ENCODE peak calls at places on chromosomes 4 and X, in six cellular contexts. S, F, V, W, B and J are unnamed samples.

GRCh38 chr4:67437974-67438713 is 107.2 kb downstream of the CENPC start:
- DNase-seq in F (peak), V (no peak), W (no peak), S (no peak), B (no peak), J (no peak)

GRCh38 chrX:16783452-16783851 is 2.8 kb upstream of the TXLNG start:
- DNase-seq in B (no peak), V (no peak), F (no peak), W (no peak), S (no peak), J (no peak)

GRCh38 chr4:161650812-161651211 is 513.0 kb downstream of the FSTL5 start:
- DNase-seq in W (no peak), S (no peak), B (no peak), V (no peak), F (no peak), J (no peak)

GRCh38 chr4:105894570-105895323 is 524 bp upstream of the NPNT start:
- DNase-seq in S (no peak), F (no peak), B (no peak), W (no peak), V (no peak), J (no peak)

GRCh38 chr4:7342581-7343352 is 92.0 kb downstream of the PSAPL1 start:
- DNase-seq in W (no peak), S (no peak), V (no peak), B (no peak), F (no peak), J (no peak)

GRCh38 chr4:23937173-23937572 is 47.3 kb upstream of the PPARGC1A start:
- DNase-seq in V (no peak), W (no peak), S (no peak), B (no peak), F (peak), J (no peak)

GRCh38 chrX:120023259-120023658 is 54.2 kb downstream of the RHOXF2B start:
- DNase-seq in W (no peak), F (no peak), V (no peak), B (no peak), S (no peak), J (no peak)

GRCh38 chr4:177308842-177309524 is 691 bp upstream of the NEIL3 start:
- DNase-seq in S (no peak), V (no peak), B (no peak), F (no peak), W (no peak), J (no peak)

GRCh38 chrX:93637591-93637990 is 35.8 kb downstream of the NAP1L3 start:
- DNase-seq in F (no peak), W (no peak), V (no peak), S (no peak), B (no peak), J (no peak)

GRCh38 chr4:165384608-165385007 is 5.8 kb downstream of the CPE start:
- DNase-seq in F (peak), B (no peak), S (no peak), W (no peak), V (no peak), J (no peak)

GRCh38 chr4:24070117-24070516 is 180.3 kb upstream of the PPARGC1A start:
- DNase-seq in B (peak), S (no peak), F (peak), V (no peak), W (no peak), J (no peak)

GRCh38 chrX:123336666-123337065 is 152.6 kb downstream of the GRIA3 start:
- DNase-seq in W (no peak), F (no peak), V (no peak), S (no peak), B (no peak), J (no peak)

GRCh38 chr4:1568855-1569460 is 115.2 kb downstream of the FAM53A start:
- DNase-seq in F (no peak), B (no peak), S (peak), V (no peak), W (peak), J (peak)

GRCh38 chr4:82372502-82372873 is 1.3 kb downstream of the HNRNPD start:
- DNase-seq in S (no peak), B (peak), W (no peak), F (peak), V (peak), J (peak)

GRCh38 chr4:42641696-42642095 is 15.2 kb downstream of the ATP8A1 start:
- DNase-seq in W (no peak), B (no peak), F (no peak), S (no peak), V (no peak), J (no peak)

GRCh38 chr4:185290018-185290607 is 80.7 kb downstream of the SNX25 start:
- DNase-seq in S (no peak), B (no peak), F (no peak), V (no peak), W (no peak), J (no peak)

GRCh38 chr4:181498148-181498547 is 745.1 kb upstream of the TENM3 start:
- DNase-seq in B (no peak), S (no peak), W (no peak), F (no peak), V (no peak), J (no peak)

GRCh38 chr4:48891028-48891619 is 15.4 kb downstream of the OCIAD2 start:
- DNase-seq in S (no peak), V (no peak), B (no peak), F (no peak), W (no peak), J (no peak)

GRCh38 chr4:15131551-15131950 is 129.3 kb downstream of the CPEB2 start:
- DNase-seq in W (no peak), S (no peak), B (peak), V (no peak), F (no peak), J (no peak)

GRCh38 chrX:30224541-30224940 is 5.9 kb upstream of the MAGEB3 start:
- DNase-seq in B (no peak), S (no peak), F (no peak), W (no peak), V (no peak), J (no peak)

GRCh38 chrX:64885850-64886249 is 90.4 kb downstream of the ZC4H2 start:
- DNase-seq in S (no peak), F (no peak), W (no peak), B (peak), V (peak), J (no peak)

GRCh38 chr4:185379326-185380295 is 16.1 kb downstream of the LRP2BP start:
- DNase-seq in F (no peak), B (no peak), S (no peak), V (no peak), W (no peak), J (no peak)

GRCh38 chrX:150084474-150085229 is 146.4 kb upstream of the EOLA2 start:
- DNase-seq in B (peak), S (no peak), F (peak), V (no peak), W (no peak), J (no peak)

GRCh38 chr4:41934813-41935651 is at the start of gene TMEM33:
- DNase-seq in V (peak), F (peak), W (peak), S (peak), B (peak), J (peak)

GRCh38 chrX:94216738-94217137 is 542.7 kb downstream of the FAM133A start:
- DNase-seq in W (no peak), S (no peak), B (no peak), V (no peak), F (no peak), J (no peak)

GRCh38 chr4:8269535-8270417 is at the start of gene HTRA3:
- DNase-seq in S (peak), V (no peak), W (peak), F (peak), B (no peak), J (peak)

GRCh38 chr4:6855692-6856297 is 53.8 kb upstream of the TBC1D14 start:
- DNase-seq in W (no peak), V (peak), S (no peak), B (peak), F (peak), J (peak)

GRCh38 chr4:99845708-99846469 is 29.3 kb downstream of the DAPP1 start:
- DNase-seq in S (no peak), V (no peak), F (no peak), B (no peak), W (no peak), J (no peak)

GRCh38 chr4:104421576-104421975 is 73.1 kb downstream of the CXXC4 start:
- DNase-seq in W (no peak), V (no peak), B (peak), F (no peak), S (no peak), J (no peak)

GRCh38 chrX:48475774-48476577 is at the start of gene FTSJ1:
- DNase-seq in V (peak), W (peak), B (peak), F (peak), S (peak), J (peak)

GRCh38 chrX:30521440-30522182 is 56.0 kb downstream of the TASL start:
- DNase-seq in B (no peak), S (no peak), F (peak), W (no peak), V (no peak), J (no peak)

GRCh38 chrX:57821703-57822375 is 88.4 kb downstream of the ZXDA start:
- DNase-seq in W (no peak), F (peak), V (peak), B (peak), S (no peak), J (no peak)

GRCh38 chr4:183594823-183595222 is 64.2 kb downstream of the RWDD4 start:
- DNase-seq in S (no peak), V (no peak), W (no peak), F (no peak), B (no peak), J (no peak)

GRCh38 chr4:137749466-137749865 is 217.2 kb upstream of the PCDH18 start:
- DNase-seq in F (peak), S (no peak), B (no peak), W (no peak), V (no peak), J (no peak)

GRCh38 chr4:40247350-40247749 is 50.5 kb downstream of the RHOH start:
- DNase-seq in B (no peak), W (no peak), F (no peak), S (no peak), V (no peak), J (no peak)

GRCh38 chr4:10643600-10644425 is 40.8 kb downstream of the CLNK start:
- DNase-seq in F (peak), S (no peak), V (no peak), W (no peak), B (no peak), J (no peak)

GRCh38 chr4:53281438-53281837 is 84.4 kb downstream of the SCFD2 start:
- DNase-seq in S (no peak), V (no peak), B (no peak), F (peak), W (no peak), J (no peak)

GRCh38 chr4:121096629-121097028 is 24.3 kb upstream of the NDNF start:
- DNase-seq in W (no peak), B (peak), V (no peak), F (peak), S (no peak), J (no peak)

GRCh38 chrX:20016618-20016945 is 25.7 kb upstream of the BCLAF3 start:
- DNase-seq in B (no peak), S (no peak), V (no peak), F (no peak), W (no peak), J (no peak)

GRCh38 chr4:83535945-83536648 is at the start of gene GPAT3:
- DNase-seq in W (peak), S (peak), B (peak), F (peak), V (peak), J (peak)
- TF ChIP-seq POLR2A in W (peak), S (no peak), B (no peak), F (no peak), V (peak), J (no peak)

GRCh38 chr4:110041742-110042141 is 129.1 kb downstream of the EGF start:
- DNase-seq in B (no peak), V (no peak), W (no peak), S (no peak), F (no peak), J (no peak)
- TF ChIP-seq POLR2A in B (no peak), V (no peak), W (no peak), S (no peak), F (no peak), J (no peak)

GRCh38 chr4:22485751-22486150 is 30.1 kb downstream of the ADGRA3 start:
- DNase-seq in V (no peak), F (peak), S (no peak), W (no peak), B (no peak), J (no peak)
- TF ChIP-seq POLR2A in V (no peak), F (no peak), S (no peak), W (no peak), B (no peak), J (no peak)

GRCh38 chr4:168830777-168831512 is 179.1 kb downstream of the CBR4 start:
- DNase-seq in W (no peak), F (no peak), B (no peak), V (no peak), S (no peak), J (no peak)

GRCh38 chr4:168835880-168836454 is 174.1 kb downstream of the CBR4 start:
- DNase-seq in F (no peak), B (no peak), S (no peak), W (no peak), V (no peak), J (no peak)

GRCh38 chr4:168831585-168831918 is 178.5 kb downstream of the CBR4 start:
- DNase-seq in W (no peak), B (no peak), V (no peak), S (no peak), F (no peak), J (no peak)

GRCh38 chr4:168832746-168833575 is 177.1 kb downstream of the CBR4 start:
- DNase-seq in V (no peak), B (no peak), W (peak), S (peak), F (no peak), J (peak)

GRCh38 chr4:168831919-168832745 is 177.9 kb downstream of the CBR4 start:
- DNase-seq in F (peak), V (peak), B (peak), W (peak), S (peak), J (peak)
- TF ChIP-seq POLR2A in F (peak), V (no peak), B (peak), W (peak), S (no peak), J (peak)

GRCh38 chrX:154547245-154548027 is at the start of gene IKBKG:
- DNase-seq in V (peak), W (peak), B (peak), S (peak), F (peak), J (peak)
- TF ChIP-seq POLR2A in V (peak), W (peak), B (peak), S (no peak), F (peak), J (no peak)

GRCh38 chr4:123315617-123316016 is 81.0 kb upstream of the SPRY1 start:
- DNase-seq in B (no peak), S (no peak), W (no peak), V (no peak), F (no peak), J (no peak)
- TF ChIP-seq POLR2A in B (no peak), S (no peak), W (no peak), V (no peak), F (no peak), J (no peak)

GRCh38 chr4:139299536-139299935 is 1.8 kb upstream of the NAA15 start:
- DNase-seq in F (peak), W (no peak), V (no peak), B (no peak), S (no peak), J (no peak)

GRCh38 chr4:139301821-139302611 is at the start of gene NDUFC1:
- DNase-seq in V (peak), F (peak), W (peak), B (peak), S (peak), J (peak)

GRCh38 chr4:139300431-139301142 is 718 bp upstream of the NAA15 start:
- DNase-seq in S (no peak), W (no peak), F (peak), B (peak), V (peak), J (no peak)

GRCh38 chr4:139304920-139305319 is 2.6 kb upstream of the NDUFC1 start:
- DNase-seq in B (no peak), V (no peak), W (no peak), F (no peak), S (no peak), J (no peak)

DNA sequence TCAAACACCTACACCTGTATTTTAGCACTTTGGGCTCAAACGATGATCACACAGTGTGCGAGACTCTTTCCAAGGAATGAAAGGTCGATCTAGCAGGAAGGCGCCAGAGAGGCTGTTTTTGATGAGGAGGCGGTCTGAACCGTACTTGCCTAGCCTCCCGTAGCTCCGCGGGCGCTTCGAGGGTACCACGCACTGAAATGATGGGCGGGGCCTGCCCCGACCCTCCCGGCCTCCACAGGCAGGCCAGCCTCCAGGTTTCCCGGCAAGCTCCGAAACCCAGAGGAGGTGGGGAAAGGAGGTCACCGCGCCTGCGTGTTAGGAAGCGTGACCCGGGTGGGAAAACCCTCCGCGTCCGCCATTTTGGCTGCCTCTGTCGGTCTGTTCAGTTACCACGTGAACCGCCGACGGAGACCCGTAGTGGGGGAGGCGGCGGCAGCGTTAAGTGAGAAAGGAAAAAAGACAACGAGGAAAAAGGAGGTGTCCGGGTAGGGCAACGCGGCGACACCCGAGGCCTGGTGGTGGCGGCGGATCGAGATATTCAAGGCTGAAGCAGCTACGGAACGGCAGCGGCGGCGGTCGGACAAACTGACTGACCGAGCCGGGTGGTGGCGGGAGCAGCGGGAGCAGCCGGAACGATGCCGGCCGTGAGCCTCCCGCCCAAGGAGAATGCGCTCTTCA is at the start of gene NAA15:
- DNase-seq in S (peak), V (peak), W (peak), B (peak), F (peak), J (peak)
- TF ChIP-seq POLR2A in S (no peak), V (peak), W (peak), B (peak), F (peak), J (no peak)

DNA sequence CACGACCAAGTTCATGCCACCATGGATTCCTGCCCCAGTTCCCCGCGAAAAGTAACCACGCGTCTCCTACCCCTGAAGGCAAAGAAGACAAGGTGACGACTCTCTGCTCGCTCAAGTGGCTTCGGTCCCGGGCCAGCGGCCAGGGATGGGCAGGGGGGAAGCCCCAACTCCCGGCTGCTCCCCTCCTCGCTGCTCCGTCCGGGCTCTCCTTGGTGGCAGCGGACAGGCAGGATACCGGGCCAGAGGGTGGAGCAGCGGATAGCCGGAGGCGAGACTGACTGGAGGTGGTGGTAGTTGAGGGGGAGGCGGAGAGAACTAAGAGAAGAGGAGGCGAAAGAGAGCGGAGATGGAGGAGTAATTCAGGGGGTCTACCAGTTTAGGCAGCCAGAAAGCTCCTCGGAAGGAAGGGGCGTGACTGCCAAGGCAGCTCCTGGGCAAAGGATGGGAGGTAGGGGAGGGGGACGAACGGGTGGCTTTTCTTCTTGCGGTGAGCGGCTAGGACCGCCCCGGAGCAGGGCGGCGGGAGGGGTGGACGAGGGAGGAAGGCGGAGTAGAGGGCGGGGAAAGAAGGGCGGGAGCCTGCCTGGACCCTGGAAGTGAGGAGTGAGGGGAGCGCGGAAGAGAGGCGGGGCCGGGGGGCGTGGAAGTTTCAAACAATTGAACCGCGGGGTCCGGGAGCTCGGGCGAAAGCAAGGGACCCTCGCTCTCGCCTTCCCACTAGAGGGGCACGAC is at the start of gene AMOT:
- DNase-seq in V (peak), W (peak), S (peak), B (peak), F (peak), J (peak)
- TF ChIP-seq POLR2A in V (no peak), W (no peak), S (no peak), B (no peak), F (no peak), J (peak)